ENCODE peak calls at places on chromosomes 4 and X, in five cellular contexts. Z is HTR-8/SVneo, K is cardiac muscle cell, V is AG09309, G is left ventricle myocardium inferior. Y is an unnamed sample.

GRCh38 chr4:8419222-8420041 is 21.1 kb downstream of the ACOX3 start:
- DNase-seq in Z (no peak), K (no peak), G (no peak), V (peak), Y (no peak)

GRCh38 chr4:79198886-79199591 is 126.8 kb downstream of the NAA11 start:
- DNase-seq in K (no peak), G (no peak), V (no peak), Z (no peak), Y (no peak)

GRCh38 chr4:1590244-1590643 is 93.9 kb downstream of the FAM53A start:
- DNase-seq in G (no peak), K (no peak), Z (no peak), V (no peak), Y (no peak)

GRCh38 chr4:142265536-142265935 is 580.6 kb downstream of the INPP4B start:
- DNase-seq in Z (peak), G (no peak), K (no peak), V (peak), Y (peak)

GRCh38 chr4:38138363-38138762 is 178.2 kb downstream of the PTTG2 start:
- DNase-seq in Z (no peak), K (no peak), G (no peak), V (no peak), Y (no peak)

GRCh38 chrX:23908219-23909003 is 605 bp downstream of the CXorf58 start:
- DNase-seq in G (no peak), Z (no peak), V (no peak), K (peak), Y (no peak)

GRCh38 chrX:2500091-2500680 is 590 bp downstream of the DHRSX start:
- DNase-seq in G (peak), K (peak), Z (peak), V (no peak), Y (peak)

GRCh38 chr4:73867783-73868182 is 1.4 kb upstream of the CXCL1 start:
- DNase-seq in K (no peak), V (no peak), G (no peak), Z (no peak), Y (no peak)

GRCh38 chr4:129193357-129194100 is 97.6 kb downstream of the C4orf33 start:
- DNase-seq in Z (no peak), K (no peak), G (no peak), V (no peak), Y (peak)

GRCh38 chrX:148661035-148661434 is 160.6 kb downstream of the AFF2 start:
- DNase-seq in Z (no peak), G (no peak), K (no peak), V (no peak), Y (no peak)

GRCh38 chr4:41212221-41213203 is 1.8 kb downstream of the APBB2 start:
- DNase-seq in K (peak), G (no peak), V (no peak), Z (peak), Y (peak)

GRCh38 chrX:17535229-17535628 is 160.2 kb downstream of the NHS start:
- DNase-seq in G (no peak), K (peak), V (no peak), Z (peak), Y (peak)

GRCh38 chr4:128362760-128363159 is 75.1 kb upstream of the PGRMC2 start:
- DNase-seq in V (no peak), Z (no peak), K (no peak), G (no peak), Y (no peak)

GRCh38 chrX:130347336-130347735 is 7.6 kb downstream of the SLC25A14 start:
- DNase-seq in G (no peak), K (no peak), Z (no peak), V (no peak), Y (no peak)

GRCh38 chr4:38930199-38930598 is 62.6 kb downstream of the FAM114A1 start:
- DNase-seq in Z (no peak), V (no peak), K (no peak), G (no peak), Y (no peak)

GRCh38 chrX:130893356-130894085 is 9.5 kb downstream of the ENOX2 start:
- DNase-seq in Z (no peak), K (no peak), V (no peak), G (no peak), Y (peak)

GRCh38 chr4:16116019-16116418 is 32.2 kb upstream of the PROM1 start:
- DNase-seq in K (peak), V (no peak), Z (no peak), G (no peak), Y (no peak)

GRCh38 chr4:167930171-167930570 is 162.2 kb upstream of the ANXA10 start:
- DNase-seq in G (no peak), V (no peak), K (no peak), Z (no peak), Y (no peak)

GRCh38 chr4:187965726-187966125 is 29.8 kb upstream of the ZFP42 start:
- DNase-seq in G (no peak), Z (no peak), K (no peak), V (no peak), Y (no peak)

GRCh38 chr4:3481783-3482397 is 18.8 kb downstream of the DOK7 start:
- DNase-seq in V (no peak), G (no peak), K (no peak), Z (no peak), Y (no peak)